ENCODE peak calls at places on chromosomes 6 and 20, in ten cellular contexts. One of them, this sample, is unnamed.

GRCh38 chr20:57656252-57656820 is 36.1 kb upstream of the ZBP1 start:
- DNase-seq in neural progenitor cell: no peak
- DNase-seq in H1: peak; percentile 42
- DNase-seq in PC-3: no peak
- DNase-seq in GM23248: no peak
- DNase-seq in DND-41: peak; percentile 1
- DNase-seq in trophoblast cell: no peak
- DNase-seq in hepatocyte: no peak
- DNase-seq in MM.1S: no peak
- DNase-seq in H9: peak; percentile 14
- DNase-seq in this sample: no peak

GRCh38 chr6:11810039-11810541 is 31.5 kb upstream of the ADTRP start:
- DNase-seq in neural progenitor cell: no peak
- DNase-seq in H1: no peak
- DNase-seq in PC-3: peak; percentile 20
- DNase-seq in GM23248: peak; percentile 89
- DNase-seq in DND-41: no peak
- DNase-seq in trophoblast cell: no peak
- DNase-seq in hepatocyte: peak; percentile 76
- DNase-seq in MM.1S: no peak
- DNase-seq in H9: no peak
- DNase-seq in this sample: peak; percentile 90

GRCh38 chr20:47019106-47019824 is 124.6 kb downstream of the EYA2 start:
- DNase-seq in neural progenitor cell: no peak
- DNase-seq in H1: no peak
- DNase-seq in PC-3: no peak
- DNase-seq in GM23248: peak; percentile 49
- DNase-seq in DND-41: no peak
- DNase-seq in trophoblast cell: no peak
- DNase-seq in hepatocyte: peak; percentile 71
- DNase-seq in MM.1S: no peak
- DNase-seq in H9: no peak
- DNase-seq in this sample: peak; percentile 95

GRCh38 chr6:148720371-148720770 is 26.5 kb upstream of the UST start:
- DNase-seq in neural progenitor cell: no peak
- DNase-seq in H1: no peak
- DNase-seq in PC-3: peak; percentile 2
- DNase-seq in GM23248: peak; percentile 80
- DNase-seq in DND-41: no peak
- DNase-seq in trophoblast cell: no peak
- DNase-seq in hepatocyte: peak; percentile 10
- DNase-seq in MM.1S: no peak
- DNase-seq in H9: no peak
- DNase-seq in this sample: peak; percentile 76

GRCh38 chr6:157997893-157998608 is 16.4 kb downstream of the SYNJ2 start:
- DNase-seq in neural progenitor cell: no peak
- DNase-seq in H1: no peak
- DNase-seq in PC-3: no peak
- DNase-seq in GM23248: no peak
- DNase-seq in DND-41: no peak
- DNase-seq in trophoblast cell: no peak
- DNase-seq in hepatocyte: no peak
- DNase-seq in MM.1S: no peak
- DNase-seq in H9: no peak
- DNase-seq in this sample: no peak

GRCh38 chr6:135555550-135555949 is 58.0 kb upstream of the AHI1 start:
- DNase-seq in neural progenitor cell: no peak
- DNase-seq in H1: no peak
- DNase-seq in PC-3: no peak
- DNase-seq in GM23248: no peak
- DNase-seq in DND-41: no peak
- DNase-seq in trophoblast cell: no peak
- DNase-seq in hepatocyte: no peak
- DNase-seq in MM.1S: no peak
- DNase-seq in H9: no peak
- DNase-seq in this sample: no peak

GRCh38 chr6:13354331-13355042 is 26.1 kb upstream of the TBC1D7 start:
- DNase-seq in neural progenitor cell: no peak
- DNase-seq in H1: no peak
- DNase-seq in PC-3: peak; percentile 66
- DNase-seq in GM23248: peak; percentile 83
- DNase-seq in DND-41: no peak
- DNase-seq in trophoblast cell: peak; percentile 45
- DNase-seq in hepatocyte: no peak
- DNase-seq in MM.1S: no peak
- DNase-seq in H9: no peak
- DNase-seq in this sample: peak; percentile 39

GRCh38 chr6:23696946-23697345 is 429.1 kb upstream of the NRSN1 start:
- DNase-seq in neural progenitor cell: no peak
- DNase-seq in H1: no peak
- DNase-seq in PC-3: peak; percentile 53
- DNase-seq in GM23248: peak; percentile 53
- DNase-seq in DND-41: no peak
- DNase-seq in trophoblast cell: no peak
- DNase-seq in hepatocyte: peak; percentile 7
- DNase-seq in MM.1S: no peak
- DNase-seq in H9: no peak
- DNase-seq in this sample: peak; percentile 81

GRCh38 chr6:26332408-26332807 is 32.6 kb upstream of the BTN3A2 start:
- DNase-seq in neural progenitor cell: no peak
- DNase-seq in H1: no peak
- DNase-seq in PC-3: no peak
- DNase-seq in GM23248: no peak
- DNase-seq in DND-41: no peak
- DNase-seq in trophoblast cell: no peak
- DNase-seq in hepatocyte: no peak
- DNase-seq in MM.1S: no peak
- DNase-seq in H9: no peak
- DNase-seq in this sample: no peak

GRCh38 chr6:150881911-150882481 is 16.5 kb downstream of the MTHFD1L start:
- DNase-seq in neural progenitor cell: peak; percentile 82
- DNase-seq in H1: no peak
- DNase-seq in PC-3: peak; percentile 88
- DNase-seq in GM23248: peak; percentile 96
- DNase-seq in DND-41: no peak
- DNase-seq in trophoblast cell: peak; percentile 82
- DNase-seq in hepatocyte: peak; percentile 71
- DNase-seq in MM.1S: no peak
- DNase-seq in H9: no peak
- DNase-seq in this sample: peak; percentile 95

GRCh38 chr20:41175201-41175651 is 37.9 kb downstream of the PLCG1 start:
- DNase-seq in neural progenitor cell: no peak
- DNase-seq in H1: peak; percentile 11
- DNase-seq in PC-3: no peak
- DNase-seq in GM23248: no peak
- DNase-seq in DND-41: peak; percentile 2
- DNase-seq in trophoblast cell: no peak
- DNase-seq in hepatocyte: no peak
- DNase-seq in MM.1S: no peak
- DNase-seq in H9: peak; percentile 5
- DNase-seq in this sample: no peak

GRCh38 chr6:1382883-1383728 is 6.3 kb upstream of the FOXF2 start:
- DNase-seq in neural progenitor cell: peak; percentile 54
- DNase-seq in H1: peak; percentile 82
- DNase-seq in PC-3: no peak
- DNase-seq in GM23248: peak; percentile 33
- DNase-seq in DND-41: no peak
- DNase-seq in trophoblast cell: no peak
- DNase-seq in hepatocyte: peak; percentile 32
- DNase-seq in MM.1S: no peak
- DNase-seq in H9: peak; percentile 78
- DNase-seq in this sample: no peak
- H3K27me3 ChIP-seq in neural progenitor cell: peaks cover 100% of the 10 kb centered on the region
- H3K27me3 ChIP-seq in H1: peaks cover 100% of the 10 kb centered on the region
- H3K27me3 ChIP-seq in PC-3: peaks cover 86% of the 10 kb centered on the region
- H3K27me3 ChIP-seq in GM23248: peaks cover 51% of the 10 kb centered on the region
- H3K27me3 ChIP-seq in DND-41: no peaks in the 10 kb centered on the region
- H3K27me3 ChIP-seq in trophoblast cell: peaks cover 87% of the 10 kb centered on the region
- H3K27me3 ChIP-seq in hepatocyte: peaks cover 97% of the 10 kb centered on the region
- H3K27me3 ChIP-seq in MM.1S: peaks cover 85% of the 10 kb centered on the region
- H3K27me3 ChIP-seq in H9: peaks cover 91% of the 10 kb centered on the region
- H3K27me3 ChIP-seq in this sample: no peaks in the 10 kb centered on the region

DNA sequence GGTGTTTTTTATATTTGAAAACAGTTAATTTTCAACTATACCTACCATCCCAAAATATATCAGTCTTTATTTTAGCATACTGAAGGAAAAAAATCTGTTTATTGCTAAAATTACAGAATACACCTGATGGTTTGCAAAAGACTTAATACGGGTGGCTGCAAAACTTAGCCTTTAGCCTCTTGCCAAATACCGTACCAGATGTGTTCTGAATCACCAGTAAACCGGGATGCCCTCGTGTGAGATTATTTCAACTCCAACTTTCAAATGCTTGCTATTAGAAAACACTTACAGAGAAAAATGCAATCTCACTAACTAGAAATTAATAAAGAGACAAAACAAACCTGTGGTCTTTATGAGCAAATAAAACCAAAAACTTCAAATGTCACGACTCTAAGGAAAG is 36.0 kb downstream of the REV3L start:
- DNase-seq in neural progenitor cell: no peak
- DNase-seq in H1: no peak
- DNase-seq in PC-3: no peak
- DNase-seq in GM23248: peak; percentile 77
- DNase-seq in DND-41: no peak
- DNase-seq in trophoblast cell: no peak
- DNase-seq in hepatocyte: no peak
- DNase-seq in MM.1S: no peak
- DNase-seq in H9: no peak
- DNase-seq in this sample: peak; percentile 39
- H3K79me2 ChIP-seq in neural progenitor cell: peaks cover 50% of the 10 kb centered on the region
- H3K79me2 ChIP-seq in H1: no peaks in the 10 kb centered on the region
- H3K79me2 ChIP-seq in PC-3: peaks cover 53% of the 10 kb centered on the region
- H3K79me2 ChIP-seq in GM23248: peaks cover 100% of the 10 kb centered on the region
- H3K79me2 ChIP-seq in DND-41: peaks cover 99% of the 10 kb centered on the region
- H3K79me2 ChIP-seq in trophoblast cell: no peaks in the 10 kb centered on the region
- H3K79me2 ChIP-seq in hepatocyte: peaks cover 99% of the 10 kb centered on the region
- H3K79me2 ChIP-seq in MM.1S: peaks cover 65% of the 10 kb centered on the region
- H3K79me2 ChIP-seq in H9: no peaks in the 10 kb centered on the region
- H3K79me2 ChIP-seq in this sample: peaks cover 65% of the 10 kb centered on the region

DNA sequence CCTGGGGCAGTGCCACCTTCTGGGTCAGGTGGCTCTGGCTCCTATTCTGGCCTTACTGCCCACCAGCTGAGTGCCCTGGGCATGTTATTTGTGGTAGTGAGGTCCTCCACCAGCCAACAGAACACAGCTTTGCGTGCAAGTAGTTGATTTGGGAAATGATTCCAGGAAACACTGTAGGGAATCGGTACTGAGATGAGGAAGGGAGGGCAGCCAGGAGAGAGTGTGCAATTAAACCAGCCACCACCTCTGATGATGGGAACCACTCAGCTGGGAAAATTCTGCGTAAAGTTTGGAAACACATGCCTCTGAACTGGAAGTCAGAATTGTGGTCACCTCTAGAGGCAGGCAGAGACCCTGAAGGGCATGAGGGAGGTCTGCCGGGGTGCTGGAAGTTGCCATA is 459 bp downstream of the LBP start:
- DNase-seq in neural progenitor cell: no peak
- DNase-seq in H1: no peak
- DNase-seq in PC-3: no peak
- DNase-seq in GM23248: no peak
- DNase-seq in DND-41: no peak
- DNase-seq in trophoblast cell: no peak
- DNase-seq in hepatocyte: no peak
- DNase-seq in MM.1S: no peak
- DNase-seq in H9: no peak
- DNase-seq in this sample: no peak
- H3K27me3 ChIP-seq in neural progenitor cell: no peaks in the 10 kb centered on the region
- H3K27me3 ChIP-seq in H1: no peaks in the 10 kb centered on the region
- H3K27me3 ChIP-seq in PC-3: no peaks in the 10 kb centered on the region
- H3K27me3 ChIP-seq in GM23248: peaks cover 19% of the 10 kb centered on the region
- H3K27me3 ChIP-seq in DND-41: peaks cover 25% of the 10 kb centered on the region
- H3K27me3 ChIP-seq in trophoblast cell: no peaks in the 10 kb centered on the region
- H3K27me3 ChIP-seq in hepatocyte: no peaks in the 10 kb centered on the region
- H3K27me3 ChIP-seq in MM.1S: peaks cover 4% of the 10 kb centered on the region
- H3K27me3 ChIP-seq in H9: no peaks in the 10 kb centered on the region
- H3K27me3 ChIP-seq in this sample: peaks cover 1% of the 10 kb centered on the region

DNA sequence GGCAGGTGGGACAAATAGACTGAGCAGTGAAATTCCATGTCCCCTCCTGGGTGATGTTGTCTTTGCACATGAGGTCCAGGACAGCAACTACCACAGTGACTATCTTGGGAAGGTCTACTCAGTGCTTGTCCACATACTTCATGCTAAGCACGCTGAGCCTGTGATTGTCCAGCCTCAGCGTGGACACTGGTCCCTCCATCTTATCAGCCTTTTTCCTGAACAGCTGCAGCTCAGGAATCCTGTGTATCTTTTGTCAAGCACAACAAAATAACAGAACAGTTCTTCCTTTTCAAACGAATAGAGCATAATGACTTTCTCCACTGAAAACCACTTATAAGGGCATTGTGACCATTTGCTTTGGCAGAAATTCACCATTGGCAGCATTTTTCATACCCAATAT is 90.4 kb downstream of the FYN start:
- DNase-seq in neural progenitor cell: no peak
- DNase-seq in H1: no peak
- DNase-seq in PC-3: no peak
- DNase-seq in GM23248: no peak
- DNase-seq in DND-41: no peak
- DNase-seq in trophoblast cell: no peak
- DNase-seq in hepatocyte: no peak
- DNase-seq in MM.1S: no peak
- DNase-seq in H9: no peak
- DNase-seq in this sample: no peak
- H3K79me2 ChIP-seq in neural progenitor cell: peaks cover 18% of the 10 kb centered on the region
- H3K79me2 ChIP-seq in H1: no peaks in the 10 kb centered on the region
- H3K79me2 ChIP-seq in PC-3: no peaks in the 10 kb centered on the region
- H3K79me2 ChIP-seq in GM23248: peaks cover 97% of the 10 kb centered on the region
- H3K79me2 ChIP-seq in DND-41: peaks cover 51% of the 10 kb centered on the region
- H3K79me2 ChIP-seq in trophoblast cell: no peaks in the 10 kb centered on the region
- H3K79me2 ChIP-seq in hepatocyte: no peaks in the 10 kb centered on the region
- H3K79me2 ChIP-seq in MM.1S: no peaks in the 10 kb centered on the region
- H3K79me2 ChIP-seq in H9: no peaks in the 10 kb centered on the region
- H3K79me2 ChIP-seq in this sample: no peaks in the 10 kb centered on the region

GRCh38 chr6:34113532-34113931 is 32.4 kb downstream of the GRM4 start:
- DNase-seq in neural progenitor cell: no peak
- DNase-seq in H1: no peak
- DNase-seq in PC-3: no peak
- DNase-seq in GM23248: no peak
- DNase-seq in DND-41: no peak
- DNase-seq in trophoblast cell: no peak
- DNase-seq in hepatocyte: no peak
- DNase-seq in MM.1S: no peak
- DNase-seq in H9: no peak
- DNase-seq in this sample: no peak
- H3K27me3 ChIP-seq in neural progenitor cell: no peaks in the 10 kb centered on the region
- H3K27me3 ChIP-seq in H1: no peaks in the 10 kb centered on the region
- H3K27me3 ChIP-seq in PC-3: peaks cover 42% of the 10 kb centered on the region
- H3K27me3 ChIP-seq in GM23248: peaks cover 11% of the 10 kb centered on the region
- H3K27me3 ChIP-seq in DND-41: peaks cover 2% of the 10 kb centered on the region
- H3K27me3 ChIP-seq in trophoblast cell: no peaks in the 10 kb centered on the region
- H3K27me3 ChIP-seq in hepatocyte: peaks cover 8% of the 10 kb centered on the region
- H3K27me3 ChIP-seq in MM.1S: peaks cover 76% of the 10 kb centered on the region
- H3K27me3 ChIP-seq in H9: no peaks in the 10 kb centered on the region
- H3K27me3 ChIP-seq in this sample: no peaks in the 10 kb centered on the region

GRCh38 chr6:40998661-40999060 is 40.4 kb downstream of the UNC5CL start:
- DNase-seq in neural progenitor cell: no peak
- DNase-seq in H1: no peak
- DNase-seq in PC-3: no peak
- DNase-seq in GM23248: no peak
- DNase-seq in DND-41: no peak
- DNase-seq in trophoblast cell: no peak
- DNase-seq in hepatocyte: no peak
- DNase-seq in MM.1S: no peak
- DNase-seq in H9: no peak
- DNase-seq in this sample: no peak
- H3K79me2 ChIP-seq in neural progenitor cell: no peaks in the 10 kb centered on the region
- H3K79me2 ChIP-seq in H1: no peaks in the 10 kb centered on the region
- H3K79me2 ChIP-seq in PC-3: no peaks in the 10 kb centered on the region
- H3K79me2 ChIP-seq in GM23248: no peaks in the 10 kb centered on the region
- H3K79me2 ChIP-seq in DND-41: no peaks in the 10 kb centered on the region
- H3K79me2 ChIP-seq in trophoblast cell: no peaks in the 10 kb centered on the region
- H3K79me2 ChIP-seq in hepatocyte: no peaks in the 10 kb centered on the region
- H3K79me2 ChIP-seq in MM.1S: no peaks in the 10 kb centered on the region
- H3K79me2 ChIP-seq in H9: no peaks in the 10 kb centered on the region
- H3K79me2 ChIP-seq in this sample: no peaks in the 10 kb centered on the region

This sample was measured in fibroblast of lung.